ENCODE peak calls at places on chromosomes 2 and 18, in five cellular contexts. One of them, this sample, is unnamed.

GRCh38 chr2:9112079-9112721 is 94.4 kb upstream of the ASAP2 start:
- DNase-seq in lower leg skin: no peak
- DNase-seq in H9: no peak
- DNase-seq in AG09309: peak; percentile 67
- DNase-seq in ovary: peak; percentile 83
- DNase-seq in this sample: peak; percentile 52

GRCh38 chr2:55311444-55311870 is 42.4 kb upstream of the MTIF2 start:
- DNase-seq in lower leg skin: no peak
- DNase-seq in H9: no peak
- DNase-seq in AG09309: peak; percentile 41
- DNase-seq in ovary: no peak
- DNase-seq in this sample: no peak

GRCh38 chr2:201618744-201619654 is 24.3 kb downstream of the TMEM237 start:
- DNase-seq in lower leg skin: peak; percentile 21
- DNase-seq in H9: peak; percentile 56
- DNase-seq in AG09309: no peak
- DNase-seq in ovary: peak; percentile 89
- DNase-seq in this sample: peak; percentile 38

GRCh38 chr2:226115102-226115831 is 684.4 kb downstream of the IRS1 start:
- DNase-seq in lower leg skin: no peak
- DNase-seq in H9: no peak
- DNase-seq in AG09309: peak; percentile 89
- DNase-seq in ovary: no peak
- DNase-seq in this sample: no peak

GRCh38 chr2:207482630-207483029 is 47.1 kb upstream of the CREB1 start:
- DNase-seq in lower leg skin: no peak
- DNase-seq in H9: no peak
- DNase-seq in AG09309: no peak
- DNase-seq in ovary: no peak
- DNase-seq in this sample: no peak

GRCh38 chr2:208407667-208408066 is 1.1 kb downstream of the PTH2R start:
- DNase-seq in lower leg skin: no peak
- DNase-seq in H9: no peak
- DNase-seq in AG09309: no peak
- DNase-seq in ovary: no peak
- DNase-seq in this sample: no peak

GRCh38 chr2:69298261-69298660 is 88.8 kb downstream of the GFPT1 start:
- DNase-seq in lower leg skin: peak; percentile 45
- DNase-seq in H9: no peak
- DNase-seq in AG09309: peak; percentile 88
- DNase-seq in ovary: no peak
- DNase-seq in this sample: no peak

GRCh38 chr2:166106431-166107015 is 21.3 kb downstream of the SCN1A start:
- DNase-seq in lower leg skin: no peak
- DNase-seq in H9: peak; percentile 36
- DNase-seq in AG09309: no peak
- DNase-seq in ovary: no peak
- DNase-seq in this sample: no peak

GRCh38 chr2:22998368-22998767 is 386.6 kb upstream of the KLHL29 start:
- DNase-seq in lower leg skin: no peak
- DNase-seq in H9: no peak
- DNase-seq in AG09309: no peak
- DNase-seq in ovary: no peak
- DNase-seq in this sample: no peak

GRCh38 chr2:10257036-10257435 is 45.7 kb upstream of the HPCAL1 start:
- DNase-seq in lower leg skin: no peak
- DNase-seq in H9: no peak
- DNase-seq in AG09309: no peak
- DNase-seq in ovary: peak; percentile 13
- DNase-seq in this sample: no peak

GRCh38 chr2:111912547-111912946 is 14.1 kb downstream of the MERTK start:
- DNase-seq in lower leg skin: no peak
- DNase-seq in H9: no peak
- DNase-seq in AG09309: no peak
- DNase-seq in ovary: no peak
- DNase-seq in this sample: no peak

GRCh38 chr2:16621348-16621747 is 44.3 kb downstream of the CYRIA start:
- DNase-seq in lower leg skin: no peak
- DNase-seq in H9: no peak
- DNase-seq in AG09309: no peak
- DNase-seq in ovary: no peak
- DNase-seq in this sample: no peak

GRCh38 chr2:217074576-217075224 is 214.8 kb upstream of the TNP1 start:
- DNase-seq in lower leg skin: no peak
- DNase-seq in H9: no peak
- DNase-seq in AG09309: no peak
- DNase-seq in ovary: no peak
- DNase-seq in this sample: no peak

GRCh38 chr2:235727891-235728380 is 234.1 kb downstream of the AGAP1 start:
- DNase-seq in lower leg skin: no peak
- DNase-seq in H9: no peak
- DNase-seq in AG09309: no peak
- DNase-seq in ovary: no peak
- DNase-seq in this sample: no peak

GRCh38 chr18:21912339-21913239 is 172.0 kb downstream of the MIB1 start:
- DNase-seq in lower leg skin: no peak
- DNase-seq in H9: no peak
- DNase-seq in AG09309: no peak
- DNase-seq in ovary: no peak
- DNase-seq in this sample: no peak

GRCh38 chr2:26605969-26606846 is 35.0 kb downstream of the CIB4 start:
- DNase-seq in lower leg skin: no peak
- DNase-seq in H9: peak; percentile 29
- DNase-seq in AG09309: no peak
- DNase-seq in ovary: peak; percentile 68
- DNase-seq in this sample: no peak

GRCh38 chr2:150165988-150166965 is 321.2 kb downstream of the RND3 start:
- DNase-seq in lower leg skin: no peak
- DNase-seq in H9: no peak
- DNase-seq in AG09309: no peak
- DNase-seq in ovary: no peak
- DNase-seq in this sample: no peak

GRCh38 chr2:88831792-88832248 is 140.3 kb downstream of the RPIA start:
- DNase-seq in lower leg skin: no peak
- DNase-seq in H9: no peak
- DNase-seq in AG09309: no peak
- DNase-seq in ovary: no peak
- DNase-seq in this sample: no peak

GRCh38 chr18:48186084-48186798 is 222.9 kb downstream of the ZBTB7C start:
- DNase-seq in lower leg skin: no peak
- DNase-seq in H9: peak; percentile 25
- DNase-seq in AG09309: no peak
- DNase-seq in ovary: peak; percentile 59
- DNase-seq in this sample: no peak

GRCh38 chr2:121897335-121897970 is 142.0 kb downstream of the TSN start:
- DNase-seq in lower leg skin: no peak
- DNase-seq in H9: peak; percentile 63
- DNase-seq in AG09309: no peak
- DNase-seq in ovary: no peak
- DNase-seq in this sample: no peak

GRCh38 chr2:34012728-34013302 is 413.7 kb upstream of the FAM98A start:
- DNase-seq in lower leg skin: no peak
- DNase-seq in H9: peak; percentile 83
- DNase-seq in AG09309: no peak
- DNase-seq in ovary: peak; percentile 36
- DNase-seq in this sample: no peak

GRCh38 chr18:57856707-57857280 is 53.7 kb upstream of the ATP8B1 start:
- DNase-seq in lower leg skin: no peak
- DNase-seq in H9: no peak
- DNase-seq in AG09309: no peak
- DNase-seq in ovary: no peak
- DNase-seq in this sample: no peak

GRCh38 chr2:42969231-42970150 is 177.1 kb upstream of the HAAO start:
- DNase-seq in lower leg skin: no peak
- DNase-seq in H9: no peak
- DNase-seq in AG09309: peak; percentile 83
- DNase-seq in ovary: no peak
- DNase-seq in this sample: no peak

GRCh38 chr2:36539631-36540030 is 58.3 kb downstream of the FEZ2 start:
- DNase-seq in lower leg skin: no peak
- DNase-seq in H9: no peak
- DNase-seq in AG09309: no peak
- DNase-seq in ovary: no peak
- DNase-seq in this sample: no peak

GRCh38 chr2:7984693-7985353 is 697.0 kb upstream of the ID2 start:
- DNase-seq in lower leg skin: no peak
- DNase-seq in H9: no peak
- DNase-seq in AG09309: no peak
- DNase-seq in ovary: no peak
- DNase-seq in this sample: no peak

GRCh38 chr18:73688851-73689659 is 458.6 kb downstream of the FBXO15 start:
- DNase-seq in lower leg skin: no peak
- DNase-seq in H9: no peak
- DNase-seq in AG09309: peak; percentile 95
- DNase-seq in ovary: no peak
- DNase-seq in this sample: no peak

GRCh38 chr2:120791961-120792295 is 56.3 kb downstream of the GLI2 start:
- DNase-seq in lower leg skin: no peak
- DNase-seq in H9: no peak
- DNase-seq in AG09309: no peak
- DNase-seq in ovary: no peak
- DNase-seq in this sample: no peak

GRCh38 chr2:133486706-133487305 is 81.5 kb downstream of the NCKAP5 start:
- DNase-seq in lower leg skin: no peak
- DNase-seq in H9: no peak
- DNase-seq in AG09309: no peak
- DNase-seq in ovary: no peak
- DNase-seq in this sample: no peak

GRCh38 chr18:67400502-67401117 is 115.9 kb downstream of the DSEL start:
- DNase-seq in lower leg skin: no peak
- DNase-seq in H9: no peak
- DNase-seq in AG09309: no peak
- DNase-seq in ovary: no peak
- DNase-seq in this sample: no peak

GRCh38 chr2:65737452-65738011 is 305.1 kb upstream of the SPRED2 start:
- DNase-seq in lower leg skin: no peak
- DNase-seq in H9: no peak
- DNase-seq in AG09309: no peak
- DNase-seq in ovary: no peak
- DNase-seq in this sample: no peak

GRCh38 chr2:65746919-65747678 is 314.7 kb upstream of the SPRED2 start:
- DNase-seq in lower leg skin: no peak
- DNase-seq in H9: peak; percentile 61
- DNase-seq in AG09309: no peak
- DNase-seq in ovary: peak; percentile 80
- DNase-seq in this sample: no peak

GRCh38 chr2:65744801-65745200 is 312.4 kb upstream of the SPRED2 start:
- DNase-seq in lower leg skin: no peak
- DNase-seq in H9: no peak
- DNase-seq in AG09309: no peak
- DNase-seq in ovary: no peak
- DNase-seq in this sample: no peak

DNA sequence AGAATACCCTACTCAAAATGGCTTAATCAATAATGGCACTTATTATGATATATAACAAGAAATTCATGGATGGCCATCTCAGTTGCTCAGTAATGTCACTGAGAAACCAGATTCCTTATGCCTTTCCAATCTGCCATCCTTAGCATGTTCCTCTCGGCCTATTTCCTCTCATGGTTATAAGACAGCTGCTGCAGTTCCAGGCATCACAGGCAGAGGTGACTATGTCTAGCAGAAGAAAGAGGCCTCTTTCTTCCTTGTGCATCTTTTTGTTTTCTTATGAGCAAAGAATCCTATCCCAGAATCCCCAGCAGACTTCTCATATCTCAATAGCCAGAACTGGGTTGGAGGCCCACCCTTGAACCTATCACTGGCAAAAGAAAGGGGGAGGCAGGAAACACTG is 310.6 kb upstream of the SPRED2 start:
- DNase-seq in lower leg skin: no peak
- DNase-seq in H9: no peak
- DNase-seq in AG09309: no peak
- DNase-seq in ovary: no peak
- DNase-seq in this sample: no peak
- TF ChIP-seq CTCF in lower leg skin: no peak
- TF ChIP-seq CTCF in H9: peak; percentile 36
- TF ChIP-seq CTCF in AG09309: no peak
- TF ChIP-seq CTCF in ovary: no peak
- TF ChIP-seq CTCF in this sample: no peak

GRCh38 chr2:99679518-99679917 is 189.7 kb upstream of the REV1 start:
- DNase-seq in lower leg skin: no peak
- DNase-seq in H9: no peak
- DNase-seq in AG09309: no peak
- DNase-seq in ovary: no peak
- DNase-seq in this sample: no peak
- TF ChIP-seq CTCF in lower leg skin: no peak
- TF ChIP-seq CTCF in H9: no peak
- TF ChIP-seq CTCF in AG09309: no peak
- TF ChIP-seq CTCF in ovary: no peak
- TF ChIP-seq CTCF in this sample: no peak

GRCh38 chr2:37984589-37984988 is 59.5 kb downstream of the RMDN2 start:
- DNase-seq in lower leg skin: no peak
- DNase-seq in H9: no peak
- DNase-seq in AG09309: no peak
- DNase-seq in ovary: no peak
- DNase-seq in this sample: no peak
- TF ChIP-seq CTCF in lower leg skin: no peak
- TF ChIP-seq CTCF in H9: peak; percentile 43
- TF ChIP-seq CTCF in AG09309: peak; percentile 14
- TF ChIP-seq CTCF in ovary: no peak
- TF ChIP-seq CTCF in this sample: no peak

DNA sequence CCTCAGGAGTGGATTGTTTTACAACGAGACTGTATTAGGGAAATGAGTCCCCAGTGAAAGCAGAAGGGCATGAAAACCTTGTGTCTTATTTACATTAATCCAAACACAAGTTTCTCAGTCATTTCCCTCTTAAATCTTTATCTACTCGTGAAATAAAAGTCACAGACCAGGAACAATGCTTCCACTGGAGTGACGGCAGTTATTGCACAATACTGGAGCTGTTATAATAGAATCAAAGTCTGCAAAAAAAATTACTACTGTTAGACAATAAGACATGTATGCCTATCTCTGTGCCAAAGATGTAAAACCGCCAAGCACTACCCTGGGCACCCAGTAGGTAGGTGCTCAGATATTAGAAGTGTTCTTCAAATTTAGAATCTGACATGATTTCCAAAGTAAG is 375.5 kb downstream of the ZNF521 start:
- DNase-seq in lower leg skin: no peak
- DNase-seq in H9: no peak
- DNase-seq in AG09309: no peak
- DNase-seq in ovary: no peak
- DNase-seq in this sample: no peak
- TF ChIP-seq CTCF in lower leg skin: no peak
- TF ChIP-seq CTCF in H9: no peak
- TF ChIP-seq CTCF in AG09309: no peak
- TF ChIP-seq CTCF in ovary: no peak
- TF ChIP-seq CTCF in this sample: no peak

GRCh38 chr18:3885209-3885792 is 435.3 kb downstream of the TGIF1 start:
- DNase-seq in lower leg skin: no peak
- DNase-seq in H9: no peak
- DNase-seq in AG09309: no peak
- DNase-seq in ovary: no peak
- DNase-seq in this sample: no peak
- TF ChIP-seq CTCF in lower leg skin: no peak
- TF ChIP-seq CTCF in H9: peak; percentile 74
- TF ChIP-seq CTCF in AG09309: peak; percentile 14
- TF ChIP-seq CTCF in ovary: no peak
- TF ChIP-seq CTCF in this sample: no peak

GRCh38 chr18:3035635-3036034 is 22.7 kb upstream of the LPIN2 start:
- DNase-seq in lower leg skin: no peak
- DNase-seq in H9: no peak
- DNase-seq in AG09309: no peak
- DNase-seq in ovary: no peak
- DNase-seq in this sample: no peak
- TF ChIP-seq CTCF in lower leg skin: no peak
- TF ChIP-seq CTCF in H9: no peak
- TF ChIP-seq CTCF in AG09309: no peak
- TF ChIP-seq CTCF in ovary: no peak
- TF ChIP-seq CTCF in this sample: no peak

This sample was measured in omental fat pad.